ENCODE peak calls at places on chromosomes 11 and 22, in seven cellular contexts. I is caudate nucleus, C is SK-N-DZ, S is T-helper 2 cell, O is cardiac fibroblast, N is stromal cell of bone marrow, K is T-cell. Q is an unnamed sample.

GRCh38 chr11:125005491-125005890 is 51.5 kb downstream of the CCDC15 start:
- DNase-seq in I (no peak), C (no peak), S (no peak), O (no peak), N (no peak), K (no peak), Q (no peak)

GRCh38 chr22:30513462-30513861 is 8.0 kb upstream of the SEC14L4 start:
- DNase-seq in I (no peak), C (no peak), S (no peak), O (no peak), N (no peak), K (no peak), Q (no peak)

GRCh38 chr22:39184586-39185577 is 32.4 kb upstream of the CBX7 start:
- DNase-seq in I (no peak), C (no peak), S (no peak), O (peak), N (no peak), K (no peak), Q (no peak)

GRCh38 chr11:131095501-131096185 is 179.4 kb upstream of the SNX19 start:
- DNase-seq in I (no peak), C (no peak), S (no peak), O (no peak), N (no peak), K (no peak), Q (no peak)

GRCh38 chr11:2558402-2558801 is 113.6 kb downstream of the KCNQ1 start:
- DNase-seq in I (no peak), C (no peak), S (peak), O (no peak), N (no peak), K (no peak), Q (no peak)

GRCh38 chr22:36294801-36295200 is 41.9 kb downstream of the APOL1 start:
- DNase-seq in I (no peak), C (no peak), S (no peak), O (no peak), N (no peak), K (no peak), Q (no peak)

GRCh38 chr11:44303401-44303938 is 6.5 kb downstream of the ALX4 start:
- DNase-seq in I (no peak), C (no peak), S (no peak), O (no peak), N (no peak), K (no peak), Q (no peak)

GRCh38 chr11:57321996-57322880 is 2.5 kb downstream of the TNKS1BP1 start:
- DNase-seq in I (peak), C (peak), S (no peak), O (peak), N (peak), K (no peak), Q (peak)

GRCh38 chr11:72543849-72544535 is 109.7 kb upstream of the CLPB start:
- DNase-seq in I (no peak), C (peak), S (no peak), O (no peak), N (no peak), K (no peak), Q (no peak)

GRCh38 chr22:41576877-41577276 is 12.8 kb downstream of the PMM1 start:
- DNase-seq in I (no peak), C (peak), S (no peak), O (peak), N (no peak), K (peak), Q (no peak)

GRCh38 chr11:57213282-57214086 is 23.6 kb downstream of the APLNR start:
- DNase-seq in I (no peak), C (no peak), S (no peak), O (peak), N (no peak), K (no peak), Q (no peak)

GRCh38 chr11:61119571-61119970 is 17.3 kb downstream of the CD5 start:
- DNase-seq in I (no peak), C (no peak), S (no peak), O (no peak), N (no peak), K (no peak), Q (no peak)

GRCh38 chr11:106091480-106092123 is 14.1 kb downstream of the AASDHPPT start:
- DNase-seq in I (no peak), C (no peak), S (no peak), O (peak), N (peak), K (no peak), Q (peak)

GRCh38 chr11:18056561-18057181 is 10.6 kb upstream of the TPH1 start:
- DNase-seq in I (no peak), C (no peak), S (no peak), O (no peak), N (no peak), K (no peak), Q (no peak)

GRCh38 chr11:62614275-62614674 is 1.2 kb downstream of the ROM1 start:
- DNase-seq in I (peak), C (no peak), S (no peak), O (no peak), N (no peak), K (no peak), Q (no peak)

Q was measured in fibroblast of the conjunctiva.